ENCODE peak calls at places on chromosomes 3 and 15, in five cellular contexts. W is endothelial cell, B is BJ, O is WTC11, H is spleen. L is an unnamed sample.
A peak's percentile ranks its signal among the peaks of the same experiment; 100 is the strongest.

GRCh38 chr15:74130089-74130848 is at the start of gene ISLR2:
- DNase-seq in W (no peak), O (peak; percentile 54), H (no peak), B (no peak), L (no peak)

GRCh38 chr3:190926619-190927018 is 64.1 kb upstream of the GMNC start:
- DNase-seq in H (no peak), B (no peak), W (no peak), O (no peak), L (no peak)

GRCh38 chr3:46709147-46709654 is 8.0 kb downstream of the TMIE start:
- DNase-seq in O (no peak), B (no peak), H (no peak), W (no peak), L (no peak)

GRCh38 chr3:53833650-53834049 is 12.6 kb downstream of the CHDH start:
- DNase-seq in W (no peak), H (no peak), B (no peak), O (no peak), L (no peak)

GRCh38 chr3:109973733-109974132 is 636.4 kb upstream of the DPPA4 start:
- DNase-seq in O (no peak), H (no peak), W (no peak), B (no peak), L (no peak)

GRCh38 chr15:48866141-48866563 is 11.8 kb upstream of the EID1 start:
- DNase-seq in B (no peak), O (no peak), H (no peak), W (no peak), L (no peak)

GRCh38 chr15:77599899-77600298 is 32.8 kb downstream of the LINGO1 start:
- DNase-seq in B (no peak), H (no peak), W (no peak), O (peak; percentile 53), L (no peak)

GRCh38 chr15:89575656-89576416 is 567 bp downstream of the TICRR start:
- DNase-seq in O (peak; percentile 44), H (no peak), W (peak; percentile 18), B (no peak), L (peak; percentile 26)

GRCh38 chr15:41559489-41560177 is 621 bp downstream of the TYRO3 start:
- DNase-seq in B (no peak), O (no peak), H (peak; percentile 74), W (no peak), L (no peak)

GRCh38 chr3:79983063-79983561 is 215.3 kb upstream of the ROBO1 start:
- DNase-seq in B (no peak), O (no peak), H (no peak), W (no peak), L (no peak)

GRCh38 chr3:73924063-73924462 is 299.3 kb upstream of the PDZRN3 start:
- DNase-seq in B (no peak), O (no peak), W (no peak), H (no peak), L (no peak)

GRCh38 chr3:37701729-37702128 is 160.0 kb upstream of the CTDSPL start:
- DNase-seq in H (no peak), W (no peak), O (no peak), B (no peak), L (no peak)

GRCh38 chr3:37704129-37704528 is 157.6 kb upstream of the CTDSPL start:
- DNase-seq in B (no peak), W (no peak), O (no peak), H (no peak), L (no peak)

GRCh38 chr3:37702478-37703154 is 159.1 kb upstream of the CTDSPL start:
- DNase-seq in W (no peak), H (no peak), O (no peak), B (no peak), L (no peak)

GRCh38 chr3:37703633-37704032 is 158.0 kb upstream of the CTDSPL start:
- DNase-seq in O (no peak), W (no peak), H (no peak), B (no peak), L (no peak)

DNA sequence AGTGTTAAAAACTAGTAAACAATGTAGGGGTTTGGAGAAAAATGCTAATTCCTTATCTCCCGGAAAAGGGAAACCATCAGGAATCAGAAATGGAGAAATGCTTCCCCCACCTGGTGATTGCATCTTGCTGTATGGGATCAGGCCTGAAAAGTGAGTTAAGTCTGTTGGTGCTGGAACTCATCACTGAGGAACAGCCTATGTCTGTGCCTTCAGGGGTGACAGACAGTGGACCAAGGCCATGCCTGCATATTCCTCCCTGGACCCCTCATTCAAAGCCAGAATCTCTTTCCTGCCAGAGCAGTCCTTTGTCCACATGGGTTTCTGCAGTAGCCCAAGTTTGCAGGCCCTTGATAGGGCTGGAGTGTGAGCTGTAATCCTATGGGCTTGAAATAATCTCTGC is 160.8 kb upstream of the CTDSPL start:
- DNase-seq in B (no peak), H (no peak), W (no peak), O (no peak), L (no peak)
- TF ChIP-seq CTCF in B (no peak), H (no peak), W (no peak), O (no peak), L (no peak)

GRCh38 chr3:126752303-126753190 is 48.5 kb downstream of the CHCHD6 start:
- DNase-seq in W (peak; percentile 86), B (no peak), O (peak; percentile 91), H (peak; percentile 88), L (peak; percentile 76)
- TF ChIP-seq CTCF in W (peak; percentile 78), B (peak; percentile 94), O (peak; percentile 67), H (peak; percentile 69), L (peak; percentile 87)

DNA sequence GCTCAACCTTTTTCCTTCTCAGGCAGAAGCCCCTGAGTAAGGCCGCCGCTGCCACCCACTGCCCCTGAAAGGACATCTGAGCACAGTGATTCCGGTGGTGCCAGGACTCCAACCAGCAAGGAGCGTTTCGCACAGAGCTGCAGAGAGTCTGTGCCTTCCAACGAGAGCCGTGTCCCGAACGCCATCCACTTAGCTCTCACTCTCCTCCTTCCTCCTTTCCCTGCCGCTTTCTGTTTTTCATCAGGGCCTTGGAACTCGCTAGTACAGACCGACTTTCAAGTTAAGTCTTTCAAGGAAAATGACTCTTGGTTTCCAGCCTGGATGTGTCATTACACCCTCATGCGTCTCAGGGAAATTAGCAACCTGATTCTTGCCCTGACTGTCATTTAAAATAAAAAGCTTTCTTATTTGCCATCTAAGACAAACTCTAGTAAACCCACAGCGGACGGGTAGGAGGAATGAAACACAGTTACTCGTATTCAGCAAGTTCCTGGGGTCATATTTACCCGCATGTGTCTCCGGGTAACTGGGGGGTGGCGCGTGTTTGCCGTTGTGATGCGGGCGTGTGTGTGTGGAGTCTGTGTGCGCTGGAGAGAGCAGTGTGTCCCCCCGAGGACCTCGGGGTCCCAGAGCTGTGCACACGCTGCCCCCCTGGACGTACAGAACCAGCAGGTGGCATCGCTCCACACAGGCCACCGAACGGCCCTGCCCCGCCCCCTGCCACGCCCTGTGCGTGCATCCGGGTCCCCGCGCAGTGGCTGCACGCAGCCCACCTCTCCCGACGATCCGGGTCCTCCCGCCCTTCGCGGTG is 30.4 kb upstream of the ALDH1A3 start:
- DNase-seq in O (peak; percentile 61), W (peak; percentile 15), B (peak; percentile 8), H (peak; percentile 83), L (peak; percentile 20)
- TF ChIP-seq CTCF in O (no peak), W (no peak), B (peak; percentile 48), H (no peak), L (no peak)

DNA sequence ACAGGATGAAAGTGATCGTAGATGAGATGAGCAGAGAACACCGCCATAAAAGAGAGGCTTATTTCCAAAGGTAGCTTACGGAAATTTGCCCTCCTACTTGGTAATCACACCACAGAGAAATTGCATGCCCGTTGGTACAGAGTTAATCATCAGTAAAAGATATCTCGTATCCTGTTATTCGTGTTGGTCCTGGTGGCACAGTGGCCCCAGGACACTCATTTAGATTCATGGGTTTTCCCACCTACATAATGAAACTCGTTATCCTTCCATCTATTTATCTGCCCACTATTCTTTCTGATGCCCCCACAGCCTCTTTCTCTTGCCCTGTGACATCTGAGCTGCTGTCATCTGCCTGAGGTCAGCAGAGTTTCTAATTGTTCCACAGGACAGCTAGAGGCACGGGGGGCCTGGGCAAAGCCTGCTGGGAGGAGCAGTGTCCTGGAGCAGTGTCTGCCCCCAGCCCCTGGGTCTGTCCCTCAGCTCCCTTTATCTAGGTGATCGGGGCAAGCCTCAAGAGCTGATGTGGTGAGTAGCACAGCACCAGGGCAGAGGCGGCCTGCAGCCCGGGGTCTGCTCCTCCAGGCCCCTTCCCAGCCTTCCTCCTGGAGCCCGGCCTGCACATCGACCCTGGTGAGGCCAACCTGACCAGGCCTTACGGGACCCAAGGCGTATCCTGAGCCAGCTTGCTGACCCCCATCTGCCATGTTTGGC is 42.2 kb downstream of the PXYLP1 start:
- DNase-seq in O (no peak), W (no peak), B (no peak), H (no peak), L (no peak)
- TF ChIP-seq CTCF in O (no peak), W (no peak), B (no peak), H (no peak), L (no peak)

GRCh38 chr3:14392803-14393319 is 9.5 kb upstream of the SLC6A6 start:
- DNase-seq in W (no peak), H (no peak), B (no peak), O (no peak), L (no peak)

GRCh38 chr3:14391033-14391432 is 11.4 kb upstream of the SLC6A6 start:
- DNase-seq in W (no peak), O (no peak), B (peak; percentile 74), H (no peak), L (no peak)

GRCh38 chr3:14393440-14394111 is 8.8 kb upstream of the SLC6A6 start:
- DNase-seq in H (no peak), W (no peak), O (no peak), B (peak; percentile 51), L (no peak)

GRCh38 chr3:14389133-14390115 is 13.0 kb upstream of the SLC6A6 start:
- DNase-seq in O (no peak), B (no peak), W (no peak), H (no peak), L (no peak)

DNA sequence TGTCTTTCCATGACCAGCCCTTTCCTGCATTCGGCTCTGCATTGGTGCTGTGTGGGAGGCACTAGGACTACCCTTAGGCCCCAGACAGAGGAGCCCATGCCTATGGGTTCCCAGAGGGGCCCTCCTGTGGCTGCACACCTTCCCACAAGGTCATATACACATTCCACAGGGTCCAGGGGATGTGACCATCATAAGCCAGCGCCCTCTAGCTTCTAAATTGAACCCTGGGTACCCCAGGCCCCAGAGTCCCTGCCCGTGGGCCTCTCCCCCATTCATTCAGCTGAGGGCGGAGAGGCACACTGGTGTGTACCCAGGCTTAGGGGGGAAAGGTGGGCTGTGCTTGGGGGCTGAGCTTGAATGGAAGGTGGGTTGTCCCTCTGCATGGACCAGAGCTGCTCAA is 10.2 kb upstream of the SLC6A6 start:
- DNase-seq in B (no peak), O (peak; percentile 36), W (no peak), H (no peak), L (no peak)
- TF ChIP-seq CTCF in B (no peak), O (no peak), W (no peak), H (no peak), L (no peak)

GRCh38 chr15:25134546-25134945 is 179.8 kb downstream of the SNRPN start:
- DNase-seq in B (no peak), H (no peak), O (no peak), W (no peak), L (no peak)
- TF ChIP-seq CTCF in B (no peak), H (no peak), O (no peak), W (peak; percentile 54), L (peak; percentile 37)

GRCh38 chr3:192449036-192449435 is 278.3 kb downstream of the FGF12 start:
- DNase-seq in H (no peak), B (no peak), W (no peak), O (no peak), L (no peak)
- TF ChIP-seq CTCF in H (no peak), B (peak; percentile 7), W (no peak), O (no peak), L (peak; percentile 45)